ENCODE peak calls at places on chromosomes 13 and 19, in eight cellular contexts. F is NCI-H345; S is NCI-H510A; P is germinal center; O is GM10248; M is Ammon's horn; U is activated CD4-positive, alpha-beta T cell treated with anti-CD3 and anti-CD28 coated beads for 48 hours; A is hepatic stellate cell. E is an unnamed sample.
A peak's percentile ranks its signal among the peaks of the same experiment; 100 is the strongest.

GRCh38 chr19:42199440-42200115 is 17.9 kb downstream of the DEDD2 start:
- DNase-seq in F (peak; percentile 14), S (no peak), P (peak; percentile 53), O (peak; percentile 84), M (no peak), U (peak; percentile 79), A (no peak), E (peak; percentile 55)

GRCh38 chr13:67230774-67231480 is 791 bp upstream of the PCDH9 start:
- DNase-seq in F (peak; percentile 72), S (peak; percentile 49), P (peak; percentile 29), O (peak; percentile 32), M (peak; percentile 70), U (peak; percentile 31), A (peak; percentile 61), E (peak; percentile 41)

GRCh38 chr13:47146991-47147783 is 250.3 kb upstream of the HTR2A start:
- DNase-seq in F (no peak), S (no peak), P (no peak), O (peak; percentile 41), M (no peak), U (no peak), A (no peak), E (no peak)

GRCh38 chr19:29001006-29001921 is 211.7 kb downstream of the UQCRFS1 start:
- DNase-seq in F (no peak), S (no peak), P (no peak), O (no peak), M (peak; percentile 8), U (no peak), A (no peak), E (no peak)

GRCh38 chr13:90121784-90122183 is 1225.7 kb upstream of the MIR17HG start:
- DNase-seq in F (no peak), S (no peak), P (no peak), O (no peak), M (no peak), U (no peak), A (no peak), E (no peak)

GRCh38 chr19:6807291-6807690 is 34.8 kb downstream of the VAV1 start:
- DNase-seq in F (no peak), S (no peak), P (no peak), O (no peak), M (no peak), U (no peak), A (no peak), E (no peak)

GRCh38 chr19:51359294-51359693 is 6.9 kb downstream of the ETFB start:
- DNase-seq in F (no peak), S (no peak), P (no peak), O (no peak), M (no peak), U (no peak), A (peak; percentile 75), E (no peak)

GRCh38 chr13:37995052-37995451 is 125.5 kb upstream of the TRPC4 start:
- DNase-seq in F (no peak), S (no peak), P (no peak), O (no peak), M (peak; percentile 31), U (no peak), A (peak; percentile 11), E (peak; percentile 2)

GRCh38 chr13:79393564-79394249 is 12.3 kb downstream of the RBM26 start:
- DNase-seq in F (peak; percentile 93), S (no peak), P (peak; percentile 37), O (peak; percentile 20), M (no peak), U (peak; percentile 28), A (no peak), E (peak; percentile 93)

GRCh38 chr13:26460652-26461051 is 96.8 kb upstream of the WASF3 start:
- DNase-seq in F (no peak), S (no peak), P (no peak), O (no peak), M (no peak), U (no peak), A (peak; percentile 27), E (no peak)

GRCh38 chr13:100872761-100873160 is 198.2 kb upstream of the TMTC4 start:
- DNase-seq in F (no peak), S (no peak), P (no peak), O (no peak), M (no peak), U (no peak), A (no peak), E (no peak)

GRCh38 chr13:99960663-99961440 is 10.7 kb downstream of the ZIC5 start:
- DNase-seq in F (no peak), S (no peak), P (no peak), O (no peak), M (no peak), U (no peak), A (no peak), E (peak; percentile 75)

GRCh38 chr13:73880365-73880764 is 253.8 kb downstream of the KLF12 start:
- DNase-seq in F (no peak), S (no peak), P (no peak), O (no peak), M (no peak), U (no peak), A (no peak), E (no peak)

E was measured in NCI-H187.